ENCODE peak calls at places on chromosomes 6 and 20, in seven cellular contexts. X is K562, D is GM12878, M is SK-N-SH, K is H1, Q is GM12891, S is HepG2. I is an unnamed sample.

GRCh38 chr6:43924222-43924702 is 154.3 kb downstream of the VEGFA start:
- DNase-seq in Q (no peak), S (no peak), D (peak; percentile 21), K (no peak), X (no peak), M (peak; percentile 47), I (no peak)

GRCh38 chr6:130968486-130968885 is 94.6 kb downstream of the EPB41L2 start:
- DNase-seq in X (no peak), D (no peak), M (no peak), Q (no peak), K (no peak), S (no peak), I (no peak)

GRCh38 chr20:31666258-31667042 is 28.7 kb downstream of the COX4I2 start:
- DNase-seq in S (no peak), Q (no peak), D (no peak), K (no peak), M (no peak), X (peak; percentile 50), I (no peak)

GRCh38 chr6:105489213-105489525 is 86.3 kb upstream of the PREP start:
- DNase-seq in M (no peak), K (no peak), S (no peak), D (no peak), X (no peak), Q (no peak), I (no peak)

GRCh38 chr20:2178328-2179232 is 77.0 kb downstream of the STK35 start:
- DNase-seq in D (no peak), S (no peak), Q (no peak), X (peak; percentile 6), M (no peak), K (no peak), I (no peak)

GRCh38 chr6:152696543-152696942 is 1.2 kb upstream of the MYCT1 start:
- DNase-seq in D (no peak), S (no peak), K (no peak), X (no peak), Q (no peak), M (no peak), I (no peak)

GRCh38 chr20:62688855-62689460 is 19.7 kb upstream of the NTSR1 start:
- DNase-seq in D (no peak), M (no peak), K (no peak), Q (no peak), X (peak; percentile 21), S (peak; percentile 29), I (no peak)

GRCh38 chr20:6756961-6757595 is 10.4 kb upstream of the BMP2 start:
- DNase-seq in K (no peak), S (no peak), Q (no peak), M (no peak), X (no peak), D (no peak), I (no peak)

GRCh38 chr6:74715362-74716068 is 490.3 kb downstream of the COL12A1 start:
- DNase-seq in M (no peak), X (no peak), Q (no peak), S (no peak), D (no peak), K (no peak), I (no peak)

GRCh38 chr6:137025786-137026730 is 18.7 kb downstream of the IL20RA start:
- DNase-seq in K (no peak), S (no peak), M (no peak), D (peak; percentile 56), Q (no peak), X (no peak), I (no peak)

GRCh38 chr20:53517146-53517545 is 76.5 kb downstream of the ZNF217 start:
- DNase-seq in S (peak; percentile 38), M (no peak), Q (no peak), K (no peak), D (no peak), X (peak; percentile 60), I (no peak)

GRCh38 chr20:23063573-23063972 is 14.1 kb upstream of the THBD start:
- DNase-seq in K (no peak), D (no peak), X (no peak), M (no peak), Q (no peak), S (no peak), I (no peak)

GRCh38 chr6:166553563-166554271 is 32.8 kb downstream of the RAMACL start:
- DNase-seq in K (no peak), Q (no peak), S (no peak), M (no peak), X (no peak), D (no peak), I (no peak)

GRCh38 chr6:17729223-17730077 is 22.7 kb upstream of the NUP153 start:
- DNase-seq in X (peak; percentile 44), Q (no peak), M (no peak), K (no peak), S (no peak), D (no peak), I (no peak)

GRCh38 chr6:17728551-17729222 is 22.0 kb upstream of the NUP153 start:
- DNase-seq in Q (no peak), K (no peak), M (no peak), S (no peak), X (no peak), D (no peak), I (no peak)

GRCh38 chr6:17724341-17724740 is 17.6 kb upstream of the NUP153 start:
- DNase-seq in M (no peak), Q (no peak), K (no peak), D (no peak), X (no peak), S (no peak), I (no peak)

GRCh38 chr6:17721671-17722070 is 14.9 kb upstream of the NUP153 start:
- DNase-seq in X (no peak), Q (no peak), S (no peak), D (no peak), K (no peak), M (no peak), I (no peak)

DNA sequence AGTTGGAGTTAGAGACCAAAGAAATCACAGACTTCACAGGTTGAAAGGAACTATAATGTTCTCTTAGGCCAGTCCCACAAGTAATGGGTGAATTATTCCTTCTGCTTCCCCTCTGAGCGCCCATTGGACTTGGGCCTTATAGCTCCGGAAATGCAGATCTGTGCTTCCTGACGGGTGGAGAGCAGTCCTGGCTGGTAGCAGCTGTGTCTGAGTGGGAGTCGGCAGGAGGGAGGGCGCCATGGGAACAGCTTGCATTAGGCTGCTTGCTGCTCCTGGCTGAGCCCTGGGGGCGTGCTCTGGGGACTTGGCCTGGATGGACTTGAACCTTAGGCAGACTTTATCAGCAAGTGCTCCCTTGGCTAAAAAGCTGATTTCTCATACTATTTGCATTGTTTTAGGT is 18.4 kb upstream of the NUP153 start:
- DNase-seq in Q (no peak), D (no peak), M (peak; percentile 71), S (peak; percentile 82), K (peak; percentile 69), X (peak; percentile 85), I (no peak)
- TF ChIP-seq TAF1 in Q (no peak), D (no peak), M (no peak), S (peak; percentile 28), K (no peak), X (no peak), I (no peak)

GRCh38 chr20:57316795-57317201 is 12.8 kb upstream of the SPO11 start:
- DNase-seq in K (no peak), D (no peak), Q (no peak), S (no peak), X (no peak), M (no peak), I (no peak)

GRCh38 chr20:57315083-57315963 is 14.3 kb upstream of the SPO11 start:
- DNase-seq in K (no peak), D (no peak), M (no peak), S (no peak), X (no peak), Q (no peak), I (no peak)

GRCh38 chr20:57317789-57318371 is 11.7 kb upstream of the SPO11 start:
- DNase-seq in D (no peak), Q (no peak), S (no peak), K (no peak), M (no peak), X (no peak), I (no peak)

GRCh38 chr20:57315964-57316480 is 13.6 kb upstream of the SPO11 start:
- DNase-seq in M (no peak), D (no peak), S (no peak), Q (no peak), X (no peak), K (no peak), I (no peak)

DNA sequence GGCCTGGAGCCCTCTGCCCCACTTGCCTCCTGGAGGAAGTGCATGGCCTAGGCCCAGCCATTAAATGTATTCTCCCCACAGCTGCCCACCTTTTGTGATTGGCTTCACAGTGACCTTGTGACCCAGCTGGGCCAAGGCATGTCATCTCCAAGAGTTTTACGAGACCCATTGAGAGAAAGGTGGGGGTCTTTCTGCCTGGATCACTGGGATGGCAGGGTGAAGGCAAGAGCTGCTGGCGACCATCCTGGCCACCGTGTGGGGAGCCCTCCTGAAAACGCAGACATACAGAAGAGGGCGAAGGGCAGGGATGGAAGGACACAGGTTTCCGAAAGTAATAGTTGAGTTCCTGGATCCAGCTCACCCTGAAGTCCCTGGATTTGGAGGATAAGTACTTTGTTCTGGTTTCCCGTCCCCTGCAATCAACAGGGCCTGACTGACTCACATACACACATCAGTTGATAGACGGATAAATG is 12.3 kb upstream of the SPO11 start:
- DNase-seq in X (no peak), D (no peak), M (no peak), K (no peak), S (no peak), Q (no peak), I (no peak)
- TF ChIP-seq TAF1 in X (no peak), D (no peak), M (no peak), K (no peak), S (no peak), Q (no peak), I (no peak)

GRCh38 chr6:164528539-164528938 is 780.9 kb downstream of the C6orf118 start:
- DNase-seq in M (no peak), X (no peak), D (no peak), Q (no peak), S (no peak), K (no peak), I (no peak)
- TF ChIP-seq TAF1 in M (no peak), X (no peak), D (no peak), Q (no peak), S (no peak), K (no peak), I (no peak)

DNA sequence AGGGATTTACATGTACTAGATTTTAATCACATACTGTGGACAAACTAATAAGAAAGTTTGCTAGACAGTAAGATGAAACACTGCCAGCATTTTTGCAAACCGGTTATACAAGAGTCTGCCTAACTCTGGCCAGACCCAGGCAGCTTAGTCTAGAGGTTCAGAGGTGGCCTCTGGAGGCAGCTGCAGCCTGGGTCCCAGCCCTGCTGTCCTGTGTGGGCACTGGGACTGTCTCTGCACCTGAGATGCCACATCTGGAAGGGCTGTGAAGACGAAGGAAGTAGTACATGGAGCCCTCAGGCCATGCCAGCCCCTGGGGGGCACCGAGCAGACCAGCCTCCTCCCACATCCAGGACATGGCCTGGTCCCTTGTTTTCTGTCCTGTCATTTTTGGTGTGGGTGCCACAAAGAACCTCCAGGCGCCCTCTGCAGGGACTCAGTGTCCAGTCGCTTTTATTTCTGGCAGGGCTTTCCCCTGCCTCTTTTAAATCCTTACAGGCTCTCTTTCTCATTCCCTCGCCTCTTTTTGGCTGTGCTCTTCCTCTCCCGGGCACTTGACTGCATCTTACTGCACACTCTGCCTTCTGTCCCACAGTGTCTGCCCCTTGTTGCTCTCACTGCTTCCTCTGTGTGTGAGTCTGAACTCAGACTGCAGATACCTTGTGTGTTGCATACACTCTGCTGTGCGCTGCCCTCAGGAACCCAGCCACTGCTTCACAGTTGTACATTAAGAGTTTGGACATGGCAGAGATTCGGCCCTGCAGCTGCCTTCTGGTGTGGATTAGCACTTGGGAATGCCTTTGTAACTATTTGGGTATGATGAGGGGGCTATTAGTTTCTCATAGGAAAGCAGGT is 216.7 kb downstream of the ZDHHC14 start:
- DNase-seq in S (peak; percentile 56), D (no peak), X (peak; percentile 63), M (peak; percentile 75), Q (peak; percentile 31), K (peak; percentile 71), I (no peak)
- TF ChIP-seq TAF1 in S (no peak), D (no peak), X (no peak), M (no peak), Q (no peak), K (no peak), I (no peak)